ENCODE peak calls at places on chromosomes 2 and 18, in eight cellular contexts. M is dorsolateral prefrontal cortex, X is astrocyte of the spinal cord, P is IMR-90, T is tibial artery, U is HepG2, Z is psoas muscle, I is lower lobe of right lung. H is an unnamed sample.

GRCh38 chr2:176383100-176383499 is 113.9 kb downstream of the MTX2 start:
- DNase-seq in M (no peak), X (no peak), P (no peak), T (no peak), U (no peak), Z (no peak), I (no peak), H (no peak)

GRCh38 chr2:236177604-236177966 is 9.4 kb upstream of the GBX2 start:
- DNase-seq in M (no peak), X (no peak), P (peak), T (no peak), U (peak), Z (peak), I (no peak), H (peak)

GRCh38 chr2:8628870-8629209 is 53.0 kb upstream of the ID2 start:
- DNase-seq in M (no peak), X (no peak), P (no peak), T (no peak), U (no peak), Z (no peak), I (peak), H (no peak)

GRCh38 chr18:54043484-54044256 is 180.8 kb downstream of the MBD2 start:
- DNase-seq in M (no peak), X (no peak), P (no peak), T (no peak), U (no peak), Z (no peak), I (no peak), H (no peak)

GRCh38 chr2:109333414-109334194 is 204.6 kb downstream of the SH3RF3 start:
- DNase-seq in M (no peak), X (peak), P (peak), T (no peak), U (peak), Z (no peak), I (no peak), H (peak)

GRCh38 chr18:5107990-5108389 is 89.1 kb downstream of the AKAIN1 start:
- DNase-seq in M (no peak), X (no peak), P (no peak), T (no peak), U (no peak), Z (no peak), I (no peak), H (no peak)

GRCh38 chr18:12278765-12279682 is 24.9 kb downstream of the CIDEA start:
- DNase-seq in M (peak), X (peak), P (peak), T (peak), U (peak), Z (peak), I (peak), H (peak)

GRCh38 chr2:136025057-136025973 is 39.9 kb upstream of the DARS1 start:
- DNase-seq in M (peak), X (peak), P (peak), T (no peak), U (no peak), Z (peak), I (peak), H (peak)

GRCh38 chr2:73172963-73173362 is 29.4 kb upstream of the NOTO start:
- DNase-seq in M (no peak), X (no peak), P (peak), T (no peak), U (no peak), Z (no peak), I (no peak), H (no peak)

GRCh38 chr2:7915302-7916200 is 766.3 kb upstream of the ID2 start:
- DNase-seq in M (no peak), X (peak), P (peak), T (no peak), U (no peak), Z (no peak), I (no peak), H (no peak)

DNA sequence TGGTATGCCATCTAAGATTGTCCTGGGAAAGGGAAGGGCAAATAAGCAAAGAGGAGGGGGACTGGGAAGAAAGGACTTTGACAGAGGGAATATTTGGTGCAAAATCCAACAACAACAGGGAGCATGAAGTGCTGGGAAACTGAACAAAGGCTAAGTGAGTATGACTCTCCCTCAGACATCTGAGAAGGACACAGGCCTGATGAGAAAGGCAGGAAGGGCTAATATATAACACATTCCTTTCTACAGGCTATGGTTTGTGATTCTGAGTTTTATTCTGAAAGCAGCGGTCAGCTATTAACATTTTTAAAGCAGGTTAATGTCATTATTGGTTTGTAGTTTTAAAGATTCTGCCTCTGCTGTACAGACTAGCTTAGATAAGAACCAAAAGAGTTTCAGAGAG is 1579.5 kb downstream of the LRP1B start:
- DNase-seq in M (no peak), X (no peak), P (no peak), T (no peak), U (no peak), Z (no peak), I (no peak), H (no peak)
- TF ChIP-seq CTCF in M (no peak), X (no peak), P (no peak), T (no peak), U (no peak), Z (no peak), I (no peak), H (no peak)

DNA sequence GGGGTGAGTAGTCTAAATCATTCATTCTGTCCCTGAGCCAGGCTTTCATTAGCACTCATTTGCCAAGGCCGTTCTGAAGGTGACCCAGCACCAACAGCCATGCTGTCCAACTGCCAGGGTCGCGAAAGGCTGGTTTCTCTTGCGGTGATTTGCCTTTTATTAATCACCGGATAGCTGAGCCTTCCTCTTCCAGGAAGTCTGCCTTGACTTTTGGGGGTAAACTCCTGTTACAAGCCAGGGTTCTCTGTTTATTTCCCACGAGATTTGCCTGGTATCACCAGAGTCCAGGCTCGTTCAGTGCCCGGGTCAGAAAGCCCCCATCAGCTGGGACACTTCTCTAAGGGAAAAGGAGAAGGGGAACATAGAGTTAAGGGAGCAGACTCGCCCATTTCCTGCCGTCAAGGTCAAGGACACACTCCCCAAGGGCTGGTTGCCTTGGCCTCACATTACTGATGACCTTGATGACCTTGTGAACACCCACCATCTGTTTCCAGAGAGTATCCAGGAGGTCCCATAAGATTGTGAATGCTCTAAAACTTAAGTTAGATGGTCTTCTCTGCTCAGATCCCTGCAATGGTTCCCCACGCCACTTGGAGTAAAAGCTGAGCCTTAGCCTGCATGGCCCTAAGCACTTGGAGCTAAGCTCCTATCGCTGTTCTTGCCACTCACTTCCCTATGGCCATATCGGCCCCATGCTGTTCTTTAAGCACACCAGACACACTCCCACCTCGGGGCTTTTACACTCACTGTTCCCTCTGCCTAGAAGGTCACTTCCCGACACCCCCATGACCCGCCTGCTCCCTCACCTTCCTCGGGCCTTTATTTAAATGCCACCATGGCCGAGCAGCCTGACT is 118.0 kb upstream of the STPG4 start:
- DNase-seq in M (no peak), X (no peak), P (no peak), T (no peak), U (no peak), Z (no peak), I (no peak), H (no peak)
- H3K4me3 ChIP-seq in M (no peak), X (no peak), P (no peak), T (no peak), U (peak), Z (peak), I (peak), H (no peak)

GRCh38 chr2:159595410-159596046 is 20.8 kb downstream of the BAZ2B start:
- DNase-seq in M (no peak), X (peak), P (peak), T (no peak), U (no peak), Z (no peak), I (no peak), H (no peak)
- TF ChIP-seq CTCF in M (no peak), X (no peak), P (no peak), T (no peak), U (no peak), Z (no peak), I (no peak), H (no peak)

GRCh38 chr2:159091981-159092380 is 123.5 kb downstream of the TANC1 start:
- DNase-seq in M (no peak), X (no peak), P (no peak), T (no peak), U (no peak), Z (no peak), I (no peak), H (peak)
- H3K4me3 ChIP-seq in M (no peak), X (no peak), P (no peak), T (no peak), U (no peak), Z (no peak), I (no peak), H (no peak)

GRCh38 chr18:56563568-56563967 is 74.8 kb downstream of the TXNL1 start:
- DNase-seq in M (no peak), X (no peak), P (no peak), T (no peak), U (peak), Z (no peak), I (no peak), H (no peak)
- TF ChIP-seq CTCF in M (no peak), X (peak), P (peak), T (no peak), U (peak), Z (no peak), I (no peak), H (peak)